ENCODE peak calls at places on chromosomes 3 and 15, in four cellular contexts. W is mesendoderm; G is T-helper 9 cell; N is activated T-cell treated with anti-CD3 and anti-CD28 coated beads, Interleukin-2, amount 50 U/mL, for 72 hours. M is an unnamed sample.

GRCh38 chr3:142319094-142319493 is 93.7 kb upstream of the GK5 start:
- DNase-seq in W (peak), G (no peak), N (no peak), M (no peak)

GRCh38 chr15:89998141-89998661 is 2.9 kb upstream of the ZNF710 start:
- DNase-seq in W (peak), G (no peak), N (no peak), M (no peak)

GRCh38 chr3:135503429-135504083 is 462.0 kb upstream of the PPP2R3A start:
- DNase-seq in W (peak), G (no peak), N (peak), M (peak)

GRCh38 chr3:13896473-13897154 is 16.7 kb upstream of the WNT7A start:
- DNase-seq in W (peak), G (peak), N (peak), M (peak)

GRCh38 chr15:33093234-33093633 is 101.3 kb downstream of the FMN1 start:
- DNase-seq in W (no peak), G (no peak), N (no peak), M (no peak)

GRCh38 chr3:193515884-193516438 is 38.7 kb downstream of the ATP13A4 start:
- DNase-seq in W (no peak), G (no peak), N (no peak), M (no peak)

GRCh38 chr15:78740904-78741274 is 70.4 kb downstream of the ADAMTS7 start:
- DNase-seq in W (no peak), G (no peak), N (no peak), M (no peak)

GRCh38 chr15:101314301-101314700 is 19.3 kb upstream of the SNRPA1 start:
- DNase-seq in W (no peak), G (no peak), N (no peak), M (no peak)

GRCh38 chr3:174342206-174342605 is 516.9 kb upstream of the NAALADL2 start:
- DNase-seq in W (no peak), G (no peak), N (no peak), M (no peak)

GRCh38 chr3:100316656-100317069 is 17.9 kb upstream of the NIT2 start:
- DNase-seq in W (peak), G (no peak), N (peak), M (peak)

GRCh38 chr3:54696313-54696712 is 231.5 kb downstream of the LRTM1 start:
- DNase-seq in W (no peak), G (no peak), N (no peak), M (no peak)

GRCh38 chr3:187112934-187113793 is 26.1 kb downstream of the RPL39L start:
- DNase-seq in W (peak), G (no peak), N (no peak), M (no peak)

GRCh38 chr3:194497799-194498575 is 11.2 kb upstream of the ATP13A3 start:
- DNase-seq in W (no peak), G (no peak), N (no peak), M (no peak)

GRCh38 chr3:197430961-197431910 is 124.5 kb downstream of the BDH1 start:
- DNase-seq in W (no peak), G (no peak), N (no peak), M (no peak)

GRCh38 chr15:42100021-42100800 is 5.8 kb upstream of the PLA2G4D start:
- DNase-seq in W (no peak), G (no peak), N (no peak), M (no peak)

M was measured in stimulated activated naive CD8-positive, alpha-beta T cell treated with anti-CD3 and anti-CD28 coated beads, Interleukin-15, Interleukin-2, amounts not matched to agents 100 U/mL and 50 U/mL, for 24 hours.